ENCODE peak calls at places on chromosome 15, in seven cellular contexts. L is SK-N-SH, Y is kidney epithelial cell, X is GM23248, K is ovary, Q is A673, D is neural progenitor cell. A is an unnamed sample.

GRCh38 chr15:41886741-41887140 is 7.1 kb downstream of the SPTBN5 start:
- DNase-seq in X (no peak), L (no peak), Q (peak; percentile 35), D (peak; percentile 71), K (no peak), Y (no peak), A (peak; percentile 64)

GRCh38 chr15:90606641-90607040 is 76.9 kb downstream of the CRTC3 start:
- DNase-seq in X (no peak), L (no peak), Y (no peak), K (no peak), Q (no peak), D (no peak), A (no peak)

GRCh38 chr15:66212471-66212870 is 41.1 kb downstream of the MEGF11 start:
- DNase-seq in K (no peak), D (no peak), X (no peak), Y (no peak), L (peak; percentile 59), Q (no peak), A (no peak)

GRCh38 chr15:29873264-29873663 is 51.0 kb upstream of the TJP1 start:
- DNase-seq in Q (no peak), K (no peak), Y (no peak), D (no peak), L (no peak), X (peak; percentile 27), A (no peak)

GRCh38 chr15:65695073-65695472 is 73.3 kb downstream of the SLC24A1 start:
- DNase-seq in Y (no peak), X (no peak), D (no peak), Q (no peak), K (no peak), L (no peak), A (no peak)

GRCh38 chr15:72153269-72153668 is 35.1 kb downstream of the SENP8 start:
- DNase-seq in X (no peak), D (no peak), Y (no peak), Q (no peak), K (no peak), L (no peak), A (no peak)

GRCh38 chr15:57064033-57064432 is 145.6 kb downstream of the TCF12 start:
- DNase-seq in Q (no peak), D (no peak), X (peak; percentile 40), K (no peak), L (no peak), Y (no peak), A (no peak)

GRCh38 chr15:71252036-71252898 is 137.0 kb downstream of the THSD4 start:
- DNase-seq in Y (no peak), Q (no peak), L (peak; percentile 62), D (no peak), X (peak; percentile 27), K (no peak), A (no peak)

GRCh38 chr15:59116141-59116540 is 11.2 kb downstream of the CCNB2 start:
- DNase-seq in Q (no peak), D (no peak), X (peak; percentile 81), K (no peak), Y (no peak), L (no peak), A (no peak)

GRCh38 chr15:34217587-34218225 is 7.1 kb upstream of the EMC4 start:
- DNase-seq in K (no peak), L (no peak), D (no peak), X (peak; percentile 67), Q (peak; percentile 21), Y (no peak), A (no peak)

GRCh38 chr15:69497634-69498033 is 45.0 kb downstream of the RPLP1 start:
- DNase-seq in D (no peak), Y (no peak), K (no peak), L (no peak), Q (no peak), X (no peak), A (no peak)

GRCh38 chr15:65305144-65305758 is 774 bp downstream of the RNU5B-1 start:
- DNase-seq in X (no peak), Y (no peak), K (no peak), Q (no peak), D (no peak), L (peak; percentile 27), A (peak; percentile 30)

GRCh38 chr15:38707802-38708671 is 143.4 kb upstream of the RASGRP1 start:
- DNase-seq in K (peak; percentile 22), X (peak; percentile 78), Q (peak; percentile 50), D (peak; percentile 71), Y (no peak), L (peak; percentile 44), A (peak; percentile 36)

GRCh38 chr15:55590788-55591187 is 2.6 kb upstream of the PYGO1 start:
- DNase-seq in Q (no peak), K (no peak), Y (no peak), X (no peak), D (no peak), L (no peak), A (no peak)

GRCh38 chr15:74723187-74723586 is 2.1 kb downstream of the CYP1A1 start:
- DNase-seq in X (no peak), Q (no peak), D (no peak), L (no peak), Y (no peak), K (no peak), A (no peak)

GRCh38 chr15:89783861-89784685 is 7.9 kb downstream of the MESP2 start:
- DNase-seq in Y (no peak), Q (no peak), X (no peak), K (no peak), L (peak; percentile 17), D (no peak), A (peak; percentile 66)

GRCh38 chr15:74364936-74365618 is 2.4 kb downstream of the CYP11A1 start:
- DNase-seq in Y (no peak), X (no peak), Q (no peak), K (no peak), D (no peak), L (no peak), A (no peak)

GRCh38 chr15:70400766-70401541 is 303.2 kb upstream of the TLE3 start:
- DNase-seq in X (peak; percentile 52), Q (peak; percentile 18), L (no peak), K (no peak), Y (no peak), D (no peak), A (no peak)

GRCh38 chr15:52414936-52415335 is 113.7 kb downstream of the MYO5A start:
- DNase-seq in L (no peak), X (no peak), Y (no peak), K (no peak), Q (no peak), D (no peak), A (no peak)

GRCh38 chr15:67601008-67601620 is 58.6 kb downstream of the MAP2K5 start:
- DNase-seq in X (no peak), K (no peak), L (no peak), Y (no peak), D (no peak), Q (peak; percentile 41), A (no peak)

GRCh38 chr15:98751767-98752166 is 103.4 kb downstream of the IGF1R start:
- DNase-seq in Q (no peak), D (no peak), K (no peak), Y (no peak), L (no peak), X (no peak), A (no peak)

GRCh38 chr15:91852741-91853500 is 587 bp upstream of the SLCO3A1 start:
- DNase-seq in Q (peak; percentile 63), X (peak; percentile 86), K (peak; percentile 83), L (peak; percentile 91), Y (no peak), D (peak; percentile 80), A (peak; percentile 16)

GRCh38 chr15:52257734-52258062 is 37.9 kb downstream of the MYO5C start:
- DNase-seq in Y (peak; percentile 69), Q (peak; percentile 72), L (no peak), K (no peak), D (peak; percentile 76), X (peak; percentile 94), A (peak; percentile 85)

GRCh38 chr15:25894371-25894902 is 31.3 kb upstream of the ATP10A start:
- DNase-seq in L (no peak), X (peak; percentile 28), K (no peak), Q (no peak), Y (no peak), D (no peak), A (no peak)

GRCh38 chr15:89003865-89004725 is 84.2 kb upstream of the ABHD2 start:
- DNase-seq in Y (no peak), L (peak; percentile 65), Q (peak; percentile 56), D (peak; percentile 78), K (no peak), X (peak; percentile 61), A (peak; percentile 72)

GRCh38 chr15:74664028-74664616 is 31.7 kb downstream of the EDC3 start:
- DNase-seq in L (no peak), D (no peak), X (peak; percentile 67), Y (no peak), K (no peak), Q (no peak), A (no peak)

GRCh38 chr15:88894819-88895767 is at the start of gene HAPLN3:
- DNase-seq in Y (no peak), L (peak; percentile 73), Q (no peak), X (peak; percentile 62), D (peak; percentile 51), K (peak; percentile 35), A (peak; percentile 53)

GRCh38 chr15:40409366-40409765 is 3.8 kb downstream of the IVD start:
- DNase-seq in Y (no peak), D (no peak), K (no peak), X (no peak), Q (no peak), L (no peak), A (no peak)
- H3K36me3 ChIP-seq in Y (peaks cover 3% of the 10 kb centered on the region), D (no peaks in the 10 kb centered on the region), K (no peaks in the 10 kb centered on the region), X (peaks cover 18% of the 10 kb centered on the region), Q (peaks cover 52% of the 10 kb centered on the region), L (peaks cover 25% of the 10 kb centered on the region), A (peaks cover 49% of the 10 kb centered on the region)

GRCh38 chr15:50968353-50968752 is 59.9 kb downstream of the AP4E1 start:
- DNase-seq in X (peak; percentile 51), L (no peak), Q (no peak), Y (no peak), D (no peak), K (no peak), A (no peak)
- H3K36me3 ChIP-seq in X (peaks cover 37% of the 10 kb centered on the region), L (peaks cover 59% of the 10 kb centered on the region), Q (peaks cover 23% of the 10 kb centered on the region), Y (no peaks in the 10 kb centered on the region), D (peaks cover 17% of the 10 kb centered on the region), K (no peaks in the 10 kb centered on the region), A (peaks cover 24% of the 10 kb centered on the region)

GRCh38 chr15:44199393-44199792 is 4.3 kb upstream of the FRMD5 start:
- DNase-seq in Y (no peak), X (no peak), D (no peak), L (no peak), Q (no peak), K (no peak), A (no peak)
- H3K36me3 ChIP-seq in Y (no peaks in the 10 kb centered on the region), X (no peaks in the 10 kb centered on the region), D (no peaks in the 10 kb centered on the region), L (no peaks in the 10 kb centered on the region), Q (no peaks in the 10 kb centered on the region), K (no peaks in the 10 kb centered on the region), A (no peaks in the 10 kb centered on the region)

DNA sequence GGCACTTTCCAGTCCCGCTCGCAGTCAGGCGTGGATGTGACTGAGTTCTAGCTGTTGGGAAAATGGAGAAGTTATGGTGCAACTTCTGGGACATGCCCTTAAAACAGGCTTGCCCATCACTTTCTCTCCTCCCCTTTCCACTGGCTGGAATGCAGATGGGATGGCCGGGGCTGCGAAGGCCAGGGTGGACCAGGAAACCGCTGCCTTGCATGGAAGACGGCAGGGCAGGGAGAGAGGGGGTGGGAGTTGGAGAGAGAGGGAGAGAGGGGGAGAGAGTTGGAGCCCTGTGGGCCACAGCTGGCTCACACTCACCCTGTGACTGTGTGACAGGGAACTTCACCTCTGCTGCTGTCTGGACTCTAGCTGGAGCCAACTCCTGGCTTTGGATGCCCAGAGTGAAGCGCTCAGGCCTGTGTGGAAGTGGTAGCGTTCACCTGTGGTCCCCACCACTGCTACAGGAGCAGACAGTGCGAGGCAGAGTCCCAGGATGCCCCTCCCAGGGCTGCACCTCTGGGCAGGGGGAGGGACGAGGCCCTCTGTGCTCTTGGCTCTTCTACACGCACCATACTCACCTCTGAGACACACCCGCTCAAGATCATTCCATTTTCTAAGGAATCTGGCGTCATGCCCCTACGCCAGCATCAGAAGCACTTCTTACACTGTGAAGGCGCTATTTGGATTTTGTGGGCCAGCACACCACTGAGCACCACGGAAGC is 36.6 kb downstream of the KLHL25 start:
- DNase-seq in X (no peak), D (no peak), L (no peak), Q (no peak), Y (no peak), K (no peak), A (no peak)
- H3K36me3 ChIP-seq in X (no peaks in the 10 kb centered on the region), D (no peaks in the 10 kb centered on the region), L (no peaks in the 10 kb centered on the region), Q (no peaks in the 10 kb centered on the region), Y (no peaks in the 10 kb centered on the region), K (no peaks in the 10 kb centered on the region), A (no peaks in the 10 kb centered on the region)